ENCODE peak calls at places on chromosomes 6 and 20, in four cellular contexts. One of them, this sample, is unnamed.

GRCh38 chr6:170208171-170208601 is 82.7 kb downstream of the DLL1 start:
- DNase-seq in small intestine: no peak
- DNase-seq in HFF-Myc: no peak
- DNase-seq in OCI-LY7: no peak
- DNase-seq in this sample: no peak

GRCh38 chr6:158051968-158052367 is 70.3 kb downstream of the SYNJ2 start:
- DNase-seq in small intestine: no peak
- DNase-seq in HFF-Myc: no peak
- DNase-seq in OCI-LY7: no peak
- DNase-seq in this sample: no peak

GRCh38 chr20:56143759-56144158 is 104.8 kb upstream of the MC3R start:
- DNase-seq in small intestine: no peak
- DNase-seq in HFF-Myc: no peak
- DNase-seq in OCI-LY7: no peak
- DNase-seq in this sample: no peak

GRCh38 chr6:6392214-6393068 is 72.0 kb upstream of the F13A1 start:
- DNase-seq in small intestine: no peak
- DNase-seq in HFF-Myc: no peak
- DNase-seq in OCI-LY7: peak
- DNase-seq in this sample: peak

GRCh38 chr6:108838101-108838717 is 10.0 kb upstream of the ARMC2 start:
- DNase-seq in small intestine: no peak
- DNase-seq in HFF-Myc: no peak
- DNase-seq in OCI-LY7: no peak
- DNase-seq in this sample: no peak

GRCh38 chr6:51644426-51644825 is 443.0 kb downstream of the PKHD1 start:
- DNase-seq in small intestine: no peak
- DNase-seq in HFF-Myc: no peak
- DNase-seq in OCI-LY7: no peak
- DNase-seq in this sample: no peak

GRCh38 chr6:49787176-49787575 is at the start of gene PGK2:
- DNase-seq in small intestine: no peak
- DNase-seq in HFF-Myc: no peak
- DNase-seq in OCI-LY7: peak
- DNase-seq in this sample: peak

GRCh38 chr6:54285595-54285994 is 22.6 kb upstream of the TINAG start:
- DNase-seq in small intestine: no peak
- DNase-seq in HFF-Myc: peak
- DNase-seq in OCI-LY7: no peak
- DNase-seq in this sample: no peak

GRCh38 chr6:43477235-43478007 is at the start of gene TJAP1:
- DNase-seq in small intestine: peak
- DNase-seq in HFF-Myc: no peak
- DNase-seq in OCI-LY7: peak
- DNase-seq in this sample: peak

GRCh38 chr6:130520235-130520634 is 154.4 kb downstream of the TMEM200A start:
- DNase-seq in small intestine: no peak
- DNase-seq in HFF-Myc: no peak
- DNase-seq in OCI-LY7: no peak
- DNase-seq in this sample: no peak

GRCh38 chr20:25078662-25079061 is 3.3 kb downstream of the VSX1 start:
- DNase-seq in small intestine: no peak
- DNase-seq in HFF-Myc: no peak
- DNase-seq in OCI-LY7: no peak
- DNase-seq in this sample: no peak

GRCh38 chr20:41078329-41078728 is 49.7 kb downstream of the TOP1 start:
- DNase-seq in small intestine: peak
- DNase-seq in HFF-Myc: no peak
- DNase-seq in OCI-LY7: peak
- DNase-seq in this sample: peak

This sample was measured in Karpas-422.